ENCODE peak calls at places on chromosome 22, in seven cellular contexts. J, U, M, B, L, F and W are unnamed samples.

GRCh38 chr22:39592104-39593060 is 21.8 kb downstream of the CACNA1I start:
- DNase-seq in B (peak; percentile 40), J (peak; percentile 45), M (no peak), U (peak; percentile 71), L (peak; percentile 79), F (peak; percentile 89), W (peak; percentile 82)

GRCh38 chr22:34490911-34491310 is 570.6 kb upstream of the LARGE1 start:
- DNase-seq in J (no peak), M (no peak), F (no peak), B (no peak), L (no peak), U (no peak), W (no peak)

GRCh38 chr22:44525872-44526271 is 27.8 kb upstream of the RTL6 start:
- DNase-seq in U (no peak), B (no peak), L (no peak), J (no peak), M (no peak), F (no peak), W (no peak)

GRCh38 chr22:41240377-41241132 is at the start of gene CHADL:
- DNase-seq in U (no peak), F (no peak), M (no peak), B (no peak), L (peak; percentile 30), J (no peak), W (no peak)

GRCh38 chr22:24968066-24968561 is 15.6 kb downstream of the KIAA1671 start:
- DNase-seq in U (no peak), L (no peak), J (no peak), M (peak; percentile 29), B (no peak), F (peak; percentile 56), W (peak; percentile 87)

GRCh38 chr22:36279219-36279666 is 26.3 kb downstream of the APOL1 start:
- DNase-seq in F (no peak), B (no peak), J (no peak), L (no peak), U (no peak), M (no peak), W (no peak)

GRCh38 chr22:39207141-39208012 is 37.4 kb downstream of the PDGFB start:
- DNase-seq in F (no peak), L (no peak), J (no peak), B (peak; percentile 48), U (no peak), M (no peak), W (no peak)

GRCh38 chr22:37501610-37502341 is 15.6 kb upstream of the MFNG start:
- DNase-seq in U (peak; percentile 95), L (peak; percentile 68), F (peak; percentile 95), B (peak; percentile 91), J (peak; percentile 59), M (peak; percentile 63), W (peak; percentile 66)

GRCh38 chr22:33906954-33907353 is 13.3 kb downstream of the LARGE1 start:
- DNase-seq in L (no peak), F (no peak), J (no peak), B (no peak), U (no peak), M (no peak), W (no peak)

GRCh38 chr22:37607912-37608476 is 640 bp upstream of the GGA1 start:
- DNase-seq in F (no peak), B (no peak), U (no peak), L (no peak), M (no peak), J (no peak), W (no peak)

GRCh38 chr22:38970548-38970947 is 11.6 kb upstream of the APOBEC3B start:
- DNase-seq in L (no peak), B (no peak), F (no peak), M (no peak), U (no peak), J (no peak), W (no peak)

GRCh38 chr22:23709107-23709506 is 18.3 kb downstream of the RGL4 start:
- DNase-seq in L (no peak), J (no peak), U (no peak), M (no peak), F (peak; percentile 63), B (no peak), W (no peak)

GRCh38 chr22:28670153-28670552 is 9.5 kb downstream of the TTC28 start:
- DNase-seq in F (peak; percentile 59), L (no peak), B (no peak), U (no peak), M (no peak), J (no peak), W (no peak)

GRCh38 chr22:20572132-20572802 is 64.9 kb downstream of the MED15 start:
- DNase-seq in U (no peak), L (no peak), F (no peak), J (no peak), B (no peak), M (no peak), W (no peak)

GRCh38 chr22:39470462-39471335 is 13.9 kb downstream of the MGAT3 start:
- DNase-seq in B (no peak), F (no peak), U (no peak), L (peak; percentile 84), M (no peak), J (no peak), W (no peak)

GRCh38 chr22:23245799-23246136 is 65.5 kb downstream of the BCR start:
- DNase-seq in J (no peak), L (no peak), M (no peak), B (no peak), F (peak; percentile 59), U (no peak), W (no peak)

GRCh38 chr22:36838119-36839030 is 21.5 kb upstream of the PVALB start:
- DNase-seq in L (no peak), U (no peak), F (no peak), B (no peak), M (no peak), J (no peak), W (no peak)

GRCh38 chr22:43289976-43290663 is 53.1 kb downstream of the SCUBE1 start:
- DNase-seq in J (no peak), F (peak; percentile 54), U (no peak), L (no peak), M (peak; percentile 53), B (no peak), W (peak; percentile 45)

GRCh38 chr22:20750461-20751184 is 23.3 kb upstream of the SERPIND1 start:
- DNase-seq in U (peak; percentile 25), B (peak; percentile 50), L (no peak), M (peak; percentile 56), J (peak; percentile 63), F (peak; percentile 93), W (peak; percentile 66)

GRCh38 chr22:19941365-19942070 is at the start of the genes COMT and TXNRD2:
- DNase-seq in F (peak; percentile 88), B (peak; percentile 81), L (peak; percentile 83), J (no peak), M (peak; percentile 80), U (peak; percentile 46), W (peak; percentile 75)

DNA sequence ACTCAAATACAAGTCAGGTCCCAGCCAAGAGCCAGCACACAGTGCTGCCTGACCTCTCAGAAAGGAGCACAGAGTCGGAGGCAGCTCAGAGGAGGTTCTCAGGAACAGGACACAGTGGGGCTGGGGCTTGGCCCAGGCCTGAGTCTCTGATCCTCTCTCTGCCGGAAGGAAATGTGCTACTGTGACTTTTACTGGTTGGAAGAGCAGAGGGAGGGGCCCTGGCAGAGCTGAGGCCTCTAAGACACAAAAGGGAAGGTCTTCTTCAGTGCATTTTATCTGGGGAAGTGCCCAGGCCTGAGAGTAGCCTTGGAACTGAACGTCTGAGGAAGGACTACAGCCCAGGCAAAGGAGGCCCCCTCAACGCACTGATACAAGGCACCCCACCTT is 16.2 kb upstream of the CASTOR1 start:
- DNase-seq in F (peak; percentile 40), B (peak; percentile 62), L (no peak), U (no peak), J (no peak), M (peak; percentile 68), W (peak; percentile 69)
- H3K4me3 ChIP-seq in F (no peak overlapping the region), B (no peak overlapping the region), L (no peak overlapping the region), U (no peak overlapping the region), J (no peak overlapping the region), M (peak overlapping the region; percentile 3), W (no peak overlapping the region)

GRCh38 chr22:47281126-47282106 is 519.0 kb downstream of the TBC1D22A start:
- DNase-seq in M (no peak), F (peak; percentile 60), J (no peak), B (no peak), L (no peak), U (no peak), W (peak; percentile 62)
- H3K9me3 ChIP-seq in M (no peaks in the 10 kb centered on the region), F (no peaks in the 10 kb centered on the region), J (no peaks in the 10 kb centered on the region), B (no peaks in the 10 kb centered on the region), L (no peaks in the 10 kb centered on the region), U (no peaks in the 10 kb centered on the region), W (no peaks in the 10 kb centered on the region)

GRCh38 chr22:48855593-48856307 is 971.9 kb downstream of the BRD1 start:
- DNase-seq in U (no peak), M (no peak), B (no peak), L (no peak), F (no peak), J (no peak), W (no peak)

GRCh38 chr22:48858856-48859255 is 968.8 kb downstream of the BRD1 start:
- DNase-seq in F (no peak), L (no peak), M (no peak), B (no peak), U (no peak), J (no peak), W (no peak)

GRCh38 chr22:48858121-48858520 is 969.6 kb downstream of the BRD1 start:
- DNase-seq in B (no peak), J (no peak), F (no peak), L (no peak), U (no peak), M (no peak), W (no peak)

GRCh38 chr22:48856308-48856615 is 971.4 kb downstream of the BRD1 start:
- DNase-seq in L (no peak), B (no peak), U (no peak), M (no peak), J (no peak), F (no peak), W (no peak)

DNA sequence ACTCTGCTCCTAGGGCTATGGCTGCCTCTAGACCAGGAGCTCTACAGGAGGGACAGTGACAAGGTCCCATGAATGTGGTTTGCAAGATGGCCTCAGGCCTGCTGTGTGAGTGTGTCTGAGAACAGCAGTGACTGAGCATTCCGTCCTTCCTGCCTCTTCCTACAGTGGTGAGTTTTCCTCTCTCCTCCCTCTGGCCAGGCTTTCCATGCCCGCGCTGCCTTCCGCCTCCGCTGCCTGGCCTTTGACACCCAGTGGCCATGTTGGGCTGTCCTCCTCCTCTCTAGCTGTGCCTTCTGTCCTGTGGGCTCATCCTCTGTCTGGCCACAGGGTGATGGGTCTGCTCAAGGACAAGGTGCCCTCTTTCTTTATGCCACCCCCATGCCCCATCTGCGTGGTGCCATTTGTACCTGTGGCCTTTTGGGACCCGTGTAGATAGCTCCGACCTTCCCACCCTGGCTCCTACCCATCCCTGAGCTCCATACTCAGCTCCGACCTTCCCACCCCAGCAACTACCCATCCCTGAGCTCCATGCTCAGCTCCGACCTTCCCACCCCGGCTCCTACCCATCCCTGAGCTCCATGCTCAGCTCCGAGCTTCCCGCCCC is 970.4 kb downstream of the BRD1 start:
- DNase-seq in J (no peak), U (no peak), F (no peak), B (no peak), M (no peak), L (no peak), W (no peak)
- H3K4me3 ChIP-seq in J (no peak overlapping the region), U (no peak overlapping the region), F (no peak overlapping the region), B (no peak overlapping the region), M (no peak overlapping the region), L (no peak overlapping the region), W (no peak overlapping the region)

DNA sequence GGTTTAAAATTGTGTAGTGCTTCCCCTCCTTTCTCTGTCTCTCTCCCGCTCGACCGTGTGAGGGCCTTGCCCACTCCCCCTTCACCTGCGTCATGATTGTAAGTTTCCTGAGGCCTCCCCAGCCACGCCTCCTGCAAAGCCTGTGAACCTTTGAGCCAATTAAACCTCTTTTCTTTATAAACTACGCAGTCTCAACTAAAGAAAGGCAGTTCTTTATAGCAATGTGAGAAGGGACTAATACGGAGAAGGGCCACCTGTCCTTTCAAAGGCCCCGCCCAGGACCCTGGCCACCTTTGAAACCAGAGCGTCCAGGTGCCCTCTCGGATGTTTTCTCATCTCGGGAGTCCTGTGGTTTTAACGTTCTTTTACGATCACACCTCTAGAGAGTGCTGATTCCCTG is 741.5 kb downstream of the BRD1 start:
- DNase-seq in B (no peak), J (no peak), M (no peak), U (no peak), F (no peak), L (no peak), W (no peak)
- H3K9me3 ChIP-seq in B (no peaks in the 10 kb centered on the region), J (peaks cover 87% of the 10 kb centered on the region), M (no peaks in the 10 kb centered on the region), U (no peaks in the 10 kb centered on the region), F (no peaks in the 10 kb centered on the region), L (no peaks in the 10 kb centered on the region), W (no peaks in the 10 kb centered on the region)